ENCODE peak calls at places on chromosome 6, in eight cellular contexts. One of them, this sample, is unnamed.
A peak's percentile ranks its signal among the peaks of the same experiment; 100 is the strongest.

GRCh38 chr6:158109744-158110143 is 58.3 kb downstream of the SERAC1 start:
- DNase-seq in GOT3: no peak
- DNase-seq in EH: no peak
- DNase-seq in GM12865: no peak
- DNase-seq in H4: no peak
- DNase-seq in heart left ventricle: no peak
- DNase-seq in HTR-8/SVneo: no peak
- DNase-seq in SW 1271: no peak
- DNase-seq in this sample: no peak

GRCh38 chr6:57040011-57040410 is 6.5 kb upstream of the KIAA1586 start:
- DNase-seq in GOT3: no peak
- DNase-seq in EH: peak; percentile 5
- DNase-seq in GM12865: peak; percentile 15
- DNase-seq in H4: peak; percentile 14
- DNase-seq in heart left ventricle: no peak
- DNase-seq in HTR-8/SVneo: no peak
- DNase-seq in SW 1271: peak; percentile 4
- DNase-seq in this sample: no peak

GRCh38 chr6:157570104-157570503 is 189.1 kb downstream of the ZDHHC14 start:
- DNase-seq in GOT3: no peak
- DNase-seq in EH: no peak
- DNase-seq in GM12865: no peak
- DNase-seq in H4: no peak
- DNase-seq in heart left ventricle: no peak
- DNase-seq in HTR-8/SVneo: no peak
- DNase-seq in SW 1271: no peak
- DNase-seq in this sample: no peak

GRCh38 chr6:68651018-68651985 is 16.2 kb downstream of the ADGRB3 start:
- DNase-seq in GOT3: no peak
- DNase-seq in EH: no peak
- DNase-seq in GM12865: no peak
- DNase-seq in H4: peak; percentile 63
- DNase-seq in heart left ventricle: no peak
- DNase-seq in HTR-8/SVneo: no peak
- DNase-seq in SW 1271: no peak
- DNase-seq in this sample: no peak

GRCh38 chr6:141475269-141475668 is 657.5 kb upstream of the GJE1 start:
- DNase-seq in GOT3: no peak
- DNase-seq in EH: peak; percentile 21
- DNase-seq in GM12865: no peak
- DNase-seq in H4: no peak
- DNase-seq in heart left ventricle: no peak
- DNase-seq in HTR-8/SVneo: no peak
- DNase-seq in SW 1271: no peak
- DNase-seq in this sample: no peak

GRCh38 chr6:140320081-140320798 is 945.8 kb upstream of the CITED2 start:
- DNase-seq in GOT3: no peak
- DNase-seq in EH: no peak
- DNase-seq in GM12865: no peak
- DNase-seq in H4: no peak
- DNase-seq in heart left ventricle: no peak
- DNase-seq in HTR-8/SVneo: no peak
- DNase-seq in SW 1271: no peak
- DNase-seq in this sample: no peak

GRCh38 chr6:113876654-113877053 is 19.5 kb downstream of the MARCKS start:
- DNase-seq in GOT3: no peak
- DNase-seq in EH: peak; percentile 39
- DNase-seq in GM12865: no peak
- DNase-seq in H4: no peak
- DNase-seq in heart left ventricle: no peak
- DNase-seq in HTR-8/SVneo: no peak
- DNase-seq in SW 1271: no peak
- DNase-seq in this sample: no peak

GRCh38 chr6:153424719-153425400 is 293.8 kb upstream of the RGS17 start:
- DNase-seq in GOT3: no peak
- DNase-seq in EH: no peak
- DNase-seq in GM12865: no peak
- DNase-seq in H4: no peak
- DNase-seq in heart left ventricle: no peak
- DNase-seq in HTR-8/SVneo: no peak
- DNase-seq in SW 1271: no peak
- DNase-seq in this sample: no peak

GRCh38 chr6:53310751-53311585 is 37.8 kb downstream of the ELOVL5 start:
- DNase-seq in GOT3: no peak
- DNase-seq in EH: no peak
- DNase-seq in GM12865: no peak
- DNase-seq in H4: no peak
- DNase-seq in heart left ventricle: no peak
- DNase-seq in HTR-8/SVneo: no peak
- DNase-seq in SW 1271: no peak
- DNase-seq in this sample: no peak

GRCh38 chr6:2821554-2821953 is 20.1 kb downstream of the SERPINB1 start:
- DNase-seq in GOT3: no peak
- DNase-seq in EH: no peak
- DNase-seq in GM12865: no peak
- DNase-seq in H4: no peak
- DNase-seq in heart left ventricle: no peak
- DNase-seq in HTR-8/SVneo: no peak
- DNase-seq in SW 1271: no peak
- DNase-seq in this sample: no peak

GRCh38 chr6:5809471-5809870 is 197.3 kb downstream of the NRN1 start:
- DNase-seq in GOT3: no peak
- DNase-seq in EH: no peak
- DNase-seq in GM12865: no peak
- DNase-seq in H4: no peak
- DNase-seq in heart left ventricle: no peak
- DNase-seq in HTR-8/SVneo: no peak
- DNase-seq in SW 1271: no peak
- DNase-seq in this sample: no peak

GRCh38 chr6:133623065-133623464 is 265.8 kb upstream of the TCF21 start:
- DNase-seq in GOT3: no peak
- DNase-seq in EH: peak; percentile 62
- DNase-seq in GM12865: no peak
- DNase-seq in H4: no peak
- DNase-seq in heart left ventricle: peak; percentile 32
- DNase-seq in HTR-8/SVneo: no peak
- DNase-seq in SW 1271: no peak
- DNase-seq in this sample: no peak

GRCh38 chr6:146146836-146147235 is 118.0 kb downstream of the GRM1 start:
- DNase-seq in GOT3: no peak
- DNase-seq in EH: no peak
- DNase-seq in GM12865: no peak
- DNase-seq in H4: no peak
- DNase-seq in heart left ventricle: no peak
- DNase-seq in HTR-8/SVneo: no peak
- DNase-seq in SW 1271: no peak
- DNase-seq in this sample: no peak

GRCh38 chr6:42138630-42139619 is 3.5 kb downstream of the C6orf132 start:
- DNase-seq in GOT3: no peak
- DNase-seq in EH: peak; percentile 32
- DNase-seq in GM12865: no peak
- DNase-seq in H4: no peak
- DNase-seq in heart left ventricle: no peak
- DNase-seq in HTR-8/SVneo: no peak
- DNase-seq in SW 1271: no peak
- DNase-seq in this sample: no peak

GRCh38 chr6:98044168-98044567 is 761.2 kb upstream of the MMS22L start:
- DNase-seq in GOT3: no peak
- DNase-seq in EH: no peak
- DNase-seq in GM12865: no peak
- DNase-seq in H4: no peak
- DNase-seq in heart left ventricle: no peak
- DNase-seq in HTR-8/SVneo: no peak
- DNase-seq in SW 1271: no peak
- DNase-seq in this sample: no peak